ENCODE peak calls at places on chromosomes 11 and 22, in eight cellular contexts. B is HTR-8/SVneo; N is activated CD8-positive, alpha-beta memory T cell treated with anti-CD3 and anti-CD28 coated beads for 4 hours; D is PC-9; G is mucosa of descending colon; X is LoVo; K is HT1080; S is natural killer cell treated with Interleukin-12 subunit alpha and Interleukin-12 subunit beta and Interleukin-15 and Interleukin-18, amount 100 ng/mL, for 72 hours. Y is an unnamed sample.

GRCh38 chr22:24506802-24507438 is 11.8 kb downstream of the UPB1 start:
- DNase-seq in N (no peak), K (no peak), G (no peak), B (no peak), X (peak), S (no peak), D (peak), Y (peak)

GRCh38 chr11:49995559-49995958 is 13.2 kb upstream of the OR4C12 start:
- DNase-seq in X (peak), G (no peak), K (peak), D (peak), B (no peak), N (no peak), S (no peak), Y (peak)

GRCh38 chr11:87437844-87438223 is 400.1 kb downstream of the TMEM135 start:
- DNase-seq in G (no peak), D (peak), S (no peak), B (peak), X (peak), K (peak), N (no peak), Y (peak)

GRCh38 chr11:106241601-106242257 is 164.3 kb downstream of the AASDHPPT start:
- DNase-seq in G (no peak), K (no peak), S (no peak), B (no peak), D (no peak), N (no peak), X (no peak), Y (no peak)

GRCh38 chr22:23831781-23832180 is 7.0 kb downstream of the DERL3 start:
- DNase-seq in N (no peak), S (no peak), D (no peak), X (no peak), G (peak), B (no peak), K (no peak), Y (no peak)

GRCh38 chr11:100592619-100593309 is 94.3 kb upstream of the ARHGAP42 start:
- DNase-seq in N (no peak), G (no peak), B (no peak), K (no peak), X (no peak), S (no peak), D (no peak), Y (no peak)

GRCh38 chr22:38406617-38407016 is 48.4 kb downstream of the KCNJ4 start:
- DNase-seq in K (no peak), D (no peak), S (no peak), G (no peak), X (no peak), B (no peak), N (no peak), Y (peak)

GRCh38 chr11:14578551-14578956 is 58.4 kb upstream of the PSMA1 start:
- DNase-seq in K (peak), B (no peak), D (no peak), G (no peak), S (peak), N (peak), X (no peak), Y (no peak)

GRCh38 chr11:2931416-2931746 is 2.2 kb upstream of the PHLDA2 start:
- DNase-seq in D (no peak), X (no peak), S (peak), G (no peak), B (no peak), K (no peak), N (no peak), Y (no peak)

GRCh38 chr11:6531267-6531752 is 34.2 kb downstream of the DNHD1 start:
- DNase-seq in K (peak), B (peak), N (no peak), D (no peak), G (no peak), S (no peak), X (peak), Y (peak)

GRCh38 chr22:43592470-43592869 is 180.7 kb downstream of the MPPED1 start:
- DNase-seq in X (no peak), D (peak), S (no peak), G (no peak), N (no peak), K (peak), B (no peak), Y (no peak)

GRCh38 chr11:67318239-67318555 is 14.9 kb downstream of the SSH3 start:
- DNase-seq in K (no peak), X (no peak), B (peak), S (no peak), D (no peak), G (no peak), N (no peak), Y (no peak)